ENCODE peak calls at places on chromosomes 7 and 10, in four cellular contexts. L, B, C and G are unnamed samples.

GRCh38 chr10:133393401-133394063 is 425 bp upstream of the MTG1 start:
- DNase-seq in L (no peak), B (no peak), C (no peak), G (no peak)

GRCh38 chr7:115005942-115006341 is 84.0 kb downstream of the MDFIC start:
- DNase-seq in L (no peak), B (no peak), C (no peak), G (no peak)

GRCh38 chr7:93211228-93211818 is 14.9 kb downstream of the HEPACAM2 start:
- DNase-seq in L (no peak), B (no peak), C (no peak), G (no peak)

GRCh38 chr7:123305840-123306375 is 106.1 kb upstream of the SLC13A1 start:
- DNase-seq in L (no peak), B (no peak), C (no peak), G (no peak)

GRCh38 chr10:4154317-4154716 is 369.3 kb upstream of the KLF6 start:
- DNase-seq in L (no peak), B (no peak), C (no peak), G (no peak)

GRCh38 chr7:107220356-107220755 is 51.6 kb downstream of the HBP1 start:
- DNase-seq in L (no peak), B (no peak), C (no peak), G (no peak)

GRCh38 chr7:124887247-124887646 is 42.4 kb downstream of the POT1 start:
- DNase-seq in L (no peak), B (no peak), C (no peak), G (no peak)

GRCh38 chr7:739964-740942 is 13.2 kb upstream of the PRKAR1B start:
- DNase-seq in L (no peak), B (no peak), C (no peak), G (no peak)

GRCh38 chr10:22022257-22023051 is 18.9 kb upstream of the DNAJC1 start:
- DNase-seq in L (no peak), B (no peak), C (no peak), G (no peak)

GRCh38 chr10:33697016-33697415 is 362.5 kb upstream of the NRP1 start:
- DNase-seq in L (no peak), B (no peak), C (no peak), G (no peak)

GRCh38 chr10:78623577-78624215 is 445.1 kb upstream of the ZMIZ1 start:
- DNase-seq in L (peak), B (no peak), C (no peak), G (peak)

GRCh38 chr7:140495514-140496097 is 16.3 kb upstream of the MKRN1 start:
- DNase-seq in L (no peak), B (no peak), C (no peak), G (no peak)

GRCh38 chr10:93604145-93604544 is 3.1 kb upstream of the RBP4 start:
- DNase-seq in L (no peak), B (no peak), C (no peak), G (no peak)

GRCh38 chr7:2171855-2172254 is 60.9 kb downstream of the MAD1L1 start:
- DNase-seq in L (no peak), B (no peak), C (no peak), G (no peak)

GRCh38 chr7:29878081-29878688 is 71.9 kb downstream of the WIPF3 start:
- DNase-seq in L (peak), B (peak), C (no peak), G (peak)

GRCh38 chr7:108057951-108058391 is 55.0 kb upstream of the LAMB1 start:
- DNase-seq in L (no peak), B (no peak), C (no peak), G (no peak)

GRCh38 chr7:115822380-115822779 is 208.2 kb downstream of the TFEC start:
- DNase-seq in L (no peak), B (no peak), C (no peak), G (no peak)

GRCh38 chr7:101862280-101863220 is 45.1 kb downstream of the CUX1 start:
- DNase-seq in L (no peak), B (no peak), C (no peak), G (no peak)

GRCh38 chr10:5576780-5577472 is 52.2 kb downstream of the CALML3 start:
- DNase-seq in L (no peak), B (no peak), C (no peak), G (no peak)